ENCODE peak calls at places on chromosomes 13 and 19, in ten cellular contexts. U, D, T, F, L, J, E, V, Z and M are unnamed samples. For H3K27me3, the result is how much of the 10 kb centered on the place peaks cover.

GRCh38 chr19:13526552-13526951 is 20.3 kb upstream of the CACNA1A start:
- DNase-seq in U (no peak), D (no peak), T (no peak), F (no peak), L (no peak), J (no peak), E (no peak), V (no peak), Z (no peak), M (no peak)

GRCh38 chr19:45391346-45391745 is 13.5 kb downstream of the PPP1R13L start:
- DNase-seq in U (no peak), D (no peak), T (no peak), F (no peak), L (no peak), J (no peak), E (no peak), V (no peak), Z (no peak), M (no peak)

GRCh38 chr19:41298327-41298964 is 11.5 kb upstream of the CCDC97 start:
- DNase-seq in U (no peak), D (peak), T (peak), F (peak), L (peak), J (no peak), E (no peak), V (peak), Z (peak), M (no peak)

GRCh38 chr13:51333826-51334225 is 5.7 kb upstream of the SERPINE3 start:
- DNase-seq in U (no peak), D (no peak), T (no peak), F (no peak), L (no peak), J (no peak), E (no peak), V (no peak), Z (no peak), M (no peak)

GRCh38 chr13:107144432-107144831 is 576.5 kb upstream of the ARGLU1 start:
- DNase-seq in U (no peak), D (no peak), T (no peak), F (no peak), L (no peak), J (no peak), E (no peak), V (no peak), Z (peak), M (no peak)

GRCh38 chr13:31179241-31179640 is 17.5 kb upstream of the HSPH1 start:
- DNase-seq in U (no peak), D (no peak), T (no peak), F (no peak), L (no peak), J (no peak), E (no peak), V (no peak), Z (no peak), M (no peak)

GRCh38 chr13:33285420-33286124 is at the start of gene STARD13:
- DNase-seq in U (no peak), D (peak), T (peak), F (peak), L (peak), J (peak), E (peak), V (peak), Z (peak), M (peak)

GRCh38 chr19:33865306-33865705 is 68.6 kb downstream of the KCTD15 start:
- DNase-seq in U (no peak), D (no peak), T (no peak), F (no peak), L (no peak), J (no peak), E (no peak), V (no peak), Z (no peak), M (no peak)

GRCh38 chr19:28063702-28064101 is 1149.2 kb downstream of the UQCRFS1 start:
- DNase-seq in U (no peak), D (no peak), T (no peak), F (no peak), L (no peak), J (no peak), E (no peak), V (no peak), Z (no peak), M (no peak)

DNA sequence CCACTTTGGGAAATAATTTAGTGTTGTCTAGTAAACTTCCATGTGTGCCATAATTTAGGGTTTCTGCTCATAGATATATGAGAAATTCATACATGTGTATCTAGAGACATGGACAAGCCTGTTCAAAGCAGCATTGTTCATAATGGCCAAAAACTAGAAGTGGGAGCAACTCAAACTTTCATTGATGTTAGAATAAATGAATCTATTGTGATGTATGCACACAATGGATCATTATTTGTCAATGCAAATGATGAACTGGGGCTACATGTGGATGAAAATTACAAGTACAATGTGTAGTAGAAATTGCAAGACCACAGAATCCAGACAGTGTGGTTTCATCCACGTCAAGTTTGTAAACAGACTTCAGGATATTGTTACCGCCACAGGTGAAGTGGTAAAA is 284.7 kb downstream of the SLC7A1 start:
- DNase-seq in U (no peak), D (no peak), T (no peak), F (no peak), L (no peak), J (no peak), E (no peak), V (no peak), Z (no peak), M (no peak)
- H3K27ac ChIP-seq in U (no peak), D (no peak), T (no peak), F (no peak), L (no peak), J (no peak), E (no peak), V (no peak), Z (no peak), M (no peak)

GRCh38 chr19:1699386-1699785 is 47.0 kb upstream of the TCF3 start:
- DNase-seq in U (no peak), D (no peak), T (no peak), F (no peak), L (no peak), J (no peak), E (no peak), V (no peak), Z (no peak), M (no peak)
- H3K27me3 ChIP-seq in U (under half), D (under half), T (under half), F (under half), L (under half), J (under half), E (under half), V (under half), Z (under half), M (under half)

DNA sequence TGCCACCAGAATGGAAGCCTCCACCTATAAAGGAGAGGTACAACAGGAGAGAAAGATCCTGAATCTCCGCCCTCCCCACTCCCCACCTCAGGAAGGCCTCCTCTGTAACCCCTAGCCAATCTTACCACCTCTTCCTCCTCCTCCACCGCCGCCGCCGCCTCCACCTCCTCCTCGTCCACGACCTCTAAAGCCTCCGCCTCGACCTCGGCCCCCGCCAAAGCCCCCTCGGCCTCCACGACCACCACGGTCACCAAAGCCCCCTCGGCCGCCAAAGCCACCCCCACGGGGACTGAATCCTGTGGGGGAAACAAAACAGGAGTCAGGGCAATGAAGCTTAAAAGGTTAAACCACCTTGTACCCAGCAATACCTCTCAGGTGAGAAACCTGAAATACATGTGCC is 5.7 kb downstream of the FBL start:
- DNase-seq in U (no peak), D (no peak), T (no peak), F (no peak), L (no peak), J (no peak), E (no peak), V (no peak), Z (no peak), M (no peak)
- H3K27ac ChIP-seq in U (no peak), D (no peak), T (no peak), F (no peak), L (no peak), J (no peak), E (no peak), V (no peak), Z (no peak), M (no peak)

DNA sequence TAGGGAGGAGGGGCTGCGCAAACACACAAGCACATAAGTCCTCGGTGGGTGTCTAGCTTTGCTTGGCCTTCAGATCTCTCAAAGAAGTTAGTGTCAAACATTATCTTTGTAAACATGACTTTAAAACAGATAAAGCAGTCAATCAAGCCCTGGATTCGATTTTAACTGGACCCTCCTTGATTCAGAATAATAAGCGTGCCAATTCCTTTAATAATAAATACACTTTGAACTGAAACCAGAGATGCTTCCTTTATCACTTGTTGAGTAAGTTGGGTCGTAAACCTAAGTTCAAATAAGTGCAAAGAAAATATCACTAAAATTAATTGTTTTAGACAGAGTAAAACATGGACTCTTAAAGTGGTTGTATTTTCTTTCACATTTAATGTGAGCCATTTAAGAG is 30.9 kb downstream of the POU4F1 start:
- DNase-seq in U (no peak), D (no peak), T (no peak), F (no peak), L (no peak), J (no peak), E (no peak), V (no peak), Z (no peak), M (no peak)
- H3K27me3 ChIP-seq in U (under half), D (under half), T (under half), F (under half), L (under half), J (under half), E (under half), V (under half), Z (under half), M (under half)

DNA sequence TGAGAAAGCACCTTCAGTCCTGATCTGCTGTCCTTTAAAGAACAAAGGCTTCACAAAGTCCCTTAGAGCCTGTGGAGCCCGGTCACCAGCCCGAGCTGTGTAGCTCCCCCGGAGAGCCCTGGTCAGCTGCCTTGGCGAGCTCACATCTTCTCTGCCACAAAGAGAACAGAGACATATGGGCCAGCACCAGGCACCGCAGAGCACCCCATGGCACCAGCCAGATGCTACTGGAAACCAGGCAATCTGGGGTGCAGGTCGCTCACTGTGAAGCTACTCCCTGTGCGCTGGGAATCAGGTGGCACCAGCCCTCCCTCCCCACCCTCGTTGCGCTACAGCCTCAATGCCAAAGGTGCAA is 44.3 kb upstream of the F7 start:
- DNase-seq in U (no peak), D (no peak), T (no peak), F (no peak), L (peak), J (no peak), E (no peak), V (no peak), Z (no peak), M (peak)
- H3K27ac ChIP-seq in U (no peak), D (no peak), T (no peak), F (no peak), L (no peak), J (no peak), E (no peak), V (no peak), Z (no peak), M (peak)

DNA sequence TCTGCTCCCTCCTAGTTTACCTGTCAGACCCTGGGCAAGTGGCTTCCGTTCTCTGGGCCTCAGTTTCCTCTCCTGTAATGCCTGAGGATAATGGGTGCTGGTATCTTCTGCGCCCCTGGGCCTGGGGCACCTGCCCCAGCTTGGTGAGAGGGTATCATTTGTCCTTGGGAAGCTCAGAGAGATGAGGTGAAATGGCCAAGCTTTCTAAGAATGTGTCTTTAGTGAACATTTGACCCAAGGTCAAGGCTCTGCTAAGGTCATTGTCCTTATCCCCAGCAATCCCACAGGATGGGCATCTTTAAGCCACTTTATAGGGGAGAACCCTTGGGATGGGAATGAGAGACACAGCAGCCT is 1.3 kb upstream of the NFIC start:
- DNase-seq in U (no peak), D (no peak), T (no peak), F (no peak), L (no peak), J (no peak), E (no peak), V (no peak), Z (no peak), M (no peak)
- H3K27me3 ChIP-seq in U (under half), D (under half), T (under half), F (under half), L (under half), J (under half), E (under half), V (under half), Z (under half), M (under half)

GRCh38 chr19:47644743-47645499 is 36.0 kb downstream of the BICRA start:
- DNase-seq in U (no peak), D (no peak), T (no peak), F (no peak), L (no peak), J (no peak), E (no peak), V (no peak), Z (peak), M (no peak)
- H3K27ac ChIP-seq in U (no peak), D (peak), T (no peak), F (peak), L (no peak), J (no peak), E (no peak), V (peak), Z (no peak), M (peak)

DNA sequence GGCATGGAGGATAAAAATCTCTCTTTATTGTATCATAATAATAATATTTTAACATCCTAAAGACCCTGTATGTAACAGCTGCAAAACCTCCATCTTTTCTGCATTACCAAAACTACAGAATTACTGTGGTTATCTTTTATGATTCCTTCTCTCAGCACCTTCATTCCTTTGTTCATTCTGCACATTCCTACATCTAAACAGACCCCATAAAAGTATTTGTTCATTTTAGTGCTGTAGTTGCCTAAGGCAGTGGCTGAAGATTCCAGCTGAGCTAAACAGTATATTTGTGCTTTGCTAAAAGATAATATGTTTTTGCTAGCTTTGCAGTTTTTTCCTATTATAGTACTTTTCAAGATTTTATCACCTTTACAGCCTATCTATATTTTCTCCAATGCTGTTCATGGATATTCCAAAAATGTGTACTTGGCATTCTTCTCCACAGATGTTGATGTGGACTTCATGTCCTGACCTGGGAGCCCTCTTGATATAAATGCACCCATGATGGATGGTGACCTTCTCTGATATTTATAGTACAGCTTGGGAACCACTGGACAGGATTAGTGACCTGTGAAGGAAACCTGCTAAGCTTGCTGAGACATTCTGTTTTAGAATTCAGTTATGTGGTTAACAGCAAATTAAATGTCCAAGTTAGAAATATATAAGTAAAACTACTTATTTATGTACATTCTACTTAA is 2832.9 kb upstream of the PCDH20 start:
- DNase-seq in U (no peak), D (no peak), T (no peak), F (no peak), L (no peak), J (no peak), E (no peak), V (no peak), Z (peak), M (no peak)
- H3K27me3 ChIP-seq in U (under half), D (under half), T (under half), F (under half), L (under half), J (under half), E (under half), V (under half), Z (under half), M (under half)

GRCh38 chr19:38588041-38588440 is 29.7 kb downstream of the MAP4K1 start:
- DNase-seq in U (no peak), D (no peak), T (no peak), F (no peak), L (no peak), J (no peak), E (no peak), V (no peak), Z (no peak), M (no peak)

GRCh38 chr19:38580080-38580479 is 37.7 kb downstream of the MAP4K1 start:
- DNase-seq in U (no peak), D (no peak), T (no peak), F (no peak), L (no peak), J (no peak), E (no peak), V (no peak), Z (no peak), M (no peak)

GRCh38 chr19:38587562-38587961 is 30.2 kb downstream of the MAP4K1 start:
- DNase-seq in U (no peak), D (no peak), T (no peak), F (no peak), L (no peak), J (no peak), E (no peak), V (no peak), Z (no peak), M (no peak)

GRCh38 chr19:38583219-38583984 is 34.4 kb downstream of the MAP4K1 start:
- DNase-seq in U (no peak), D (no peak), T (no peak), F (no peak), L (no peak), J (no peak), E (no peak), V (no peak), Z (no peak), M (no peak)

DNA sequence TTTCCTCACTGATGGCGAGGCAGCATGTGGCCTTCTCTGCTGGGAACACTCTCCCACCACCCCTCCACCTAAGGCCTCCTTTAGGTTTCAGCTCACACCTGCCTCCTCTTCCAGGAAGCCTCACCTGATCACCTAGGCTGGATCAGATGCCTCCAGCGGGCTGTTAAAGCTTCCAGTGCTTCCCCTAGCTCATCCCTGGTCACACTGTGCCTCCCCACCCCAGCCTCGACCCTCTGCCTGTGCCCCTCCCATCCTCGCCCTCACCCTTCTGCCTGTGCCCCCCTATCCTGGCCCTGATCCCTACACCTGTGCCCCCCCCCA is 33.8 kb downstream of the MAP4K1 start:
- DNase-seq in U (no peak), D (no peak), T (no peak), F (no peak), L (no peak), J (no peak), E (no peak), V (no peak), Z (no peak), M (no peak)
- H3K27ac ChIP-seq in U (no peak), D (no peak), T (no peak), F (no peak), L (no peak), J (no peak), E (no peak), V (no peak), Z (no peak), M (no peak)